ENCODE peak calls at places on chromosomes 16 and 17, in seven cellular contexts. U, O, F, B, J, R and T are unnamed samples.

GRCh38 chr16:14489460-14489859 is 140.6 kb downstream of the PARN start:
- DNase-seq in U (peak), O (no peak), F (peak), B (no peak), J (no peak), R (peak), T (no peak)

GRCh38 chr16:86968866-86969265 is 348.3 kb downstream of the C16orf95 start:
- DNase-seq in U (peak), O (no peak), F (no peak), B (no peak), J (no peak), R (no peak), T (no peak)

GRCh38 chr17:43676471-43676870 is 14.7 kb upstream of the MEOX1 start:
- DNase-seq in U (no peak), O (no peak), F (no peak), B (no peak), J (no peak), R (no peak), T (no peak)

GRCh38 chr17:78172284-78173024 is 4.1 kb downstream of the SYNGR2 start:
- DNase-seq in U (peak), O (no peak), F (no peak), B (peak), J (peak), R (no peak), T (no peak)

GRCh38 chr17:80277751-80278671 is 17.4 kb downstream of the RNF213 start:
- DNase-seq in U (no peak), O (no peak), F (no peak), B (no peak), J (peak), R (no peak), T (no peak)

GRCh38 chr17:70116919-70117318 is 41.9 kb downstream of the KCNJ16 start:
- DNase-seq in U (no peak), O (no peak), F (no peak), B (no peak), J (no peak), R (no peak), T (no peak)

GRCh38 chr17:2025622-2026309 is 632 bp upstream of the RTN4RL1 start:
- DNase-seq in U (peak), O (no peak), F (peak), B (peak), J (peak), R (peak), T (peak)

GRCh38 chr17:41966453-41967140 is at the start of gene CNP:
- DNase-seq in U (peak), O (peak), F (peak), B (peak), J (peak), R (peak), T (peak)

GRCh38 chr17:42287305-42288077 is 807 bp upstream of the STAT5A start:
- DNase-seq in U (peak), O (peak), F (no peak), B (peak), J (peak), R (peak), T (no peak)

GRCh38 chr17:78652913-78653312 is 75.7 kb upstream of the DNAH17 start:
- DNase-seq in U (no peak), O (no peak), F (no peak), B (no peak), J (no peak), R (no peak), T (no peak)

GRCh38 chr17:18257747-18258355 is 687 bp downstream of the FLII start:
- DNase-seq in U (peak), O (peak), F (peak), B (peak), J (peak), R (peak), T (no peak)

GRCh38 chr17:81164464-81165245 is 652 bp upstream of the PVALEF start:
- DNase-seq in U (no peak), O (no peak), F (no peak), B (no peak), J (peak), R (no peak), T (no peak)

GRCh38 chr16:57341441-57342303 is 16.9 kb upstream of the CCL22 start:
- DNase-seq in U (no peak), O (no peak), F (peak), B (no peak), J (no peak), R (no peak), T (no peak)

GRCh38 chr17:74868251-74868907 is 4.4 kb downstream of the FDXR start:
- DNase-seq in U (no peak), O (no peak), F (no peak), B (no peak), J (no peak), R (no peak), T (no peak)

GRCh38 chr16:51392651-51393187 is 241.6 kb upstream of the SALL1 start:
- DNase-seq in U (no peak), O (no peak), F (peak), B (peak), J (no peak), R (peak), T (peak)

GRCh38 chr16:30659507-30660423 is 1.5 kb downstream of the FBRS start:
- DNase-seq in U (peak), O (no peak), F (no peak), B (no peak), J (no peak), R (peak), T (no peak)

GRCh38 chr17:44763170-44763569 is 4.4 kb downstream of the ADAM11 start:
- DNase-seq in U (no peak), O (no peak), F (no peak), B (no peak), J (no peak), R (no peak), T (no peak)

GRCh38 chr16:61813339-61813738 is 222.9 kb downstream of the CDH8 start:
- DNase-seq in U (no peak), O (no peak), F (no peak), B (no peak), J (no peak), R (no peak), T (no peak)

GRCh38 chr16:1929105-1929504 is 10.9 kb upstream of the HS3ST6 start:
- DNase-seq in U (peak), O (no peak), F (no peak), B (no peak), J (no peak), R (peak), T (no peak)

GRCh38 chr16:1296688-1297412 is 12.6 kb upstream of the UBE2I start:
- DNase-seq in U (no peak), O (no peak), F (peak), B (no peak), J (no peak), R (no peak), T (no peak)

GRCh38 chr17:3980381-3980975 is 16.2 kb upstream of the ATP2A3 start:
- DNase-seq in U (no peak), O (no peak), F (no peak), B (no peak), J (peak), R (no peak), T (no peak)

GRCh38 chr16:84504420-84505248 is at the start of gene MEAK7:
- DNase-seq in U (peak), O (peak), F (peak), B (peak), J (peak), R (peak), T (peak)

GRCh38 chr17:57672205-57672632 is 72.9 kb downstream of the CCDC182 start:
- DNase-seq in U (no peak), O (peak), F (no peak), B (no peak), J (no peak), R (no peak), T (no peak)

DNA sequence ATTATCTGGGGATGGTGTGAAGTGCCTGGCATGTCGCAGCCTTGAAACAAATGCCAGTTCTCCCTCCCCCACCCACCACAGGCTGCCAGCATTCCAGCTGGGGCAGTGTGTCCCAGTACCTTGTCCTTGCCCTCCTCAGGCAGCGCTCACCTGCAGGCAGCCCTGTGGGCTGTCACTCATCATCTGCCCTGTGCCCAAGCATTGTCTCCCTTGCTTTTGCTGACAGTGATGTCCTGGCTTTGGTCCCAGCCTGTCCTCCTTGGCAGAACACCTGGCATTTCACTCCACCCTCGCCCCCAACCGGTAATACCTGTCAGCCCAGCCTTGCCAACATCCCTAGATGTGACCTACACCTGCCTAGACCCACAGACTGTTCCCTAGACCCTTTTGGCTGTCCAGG is 129.7 kb downstream of the MRM1 start:
- DNase-seq in U (no peak), O (no peak), F (no peak), B (no peak), J (no peak), R (no peak), T (no peak)
- TF ChIP-seq CTCF in U (no peak), O (no peak), F (no peak), B (no peak), J (no peak), R (no peak), T (no peak)

DNA sequence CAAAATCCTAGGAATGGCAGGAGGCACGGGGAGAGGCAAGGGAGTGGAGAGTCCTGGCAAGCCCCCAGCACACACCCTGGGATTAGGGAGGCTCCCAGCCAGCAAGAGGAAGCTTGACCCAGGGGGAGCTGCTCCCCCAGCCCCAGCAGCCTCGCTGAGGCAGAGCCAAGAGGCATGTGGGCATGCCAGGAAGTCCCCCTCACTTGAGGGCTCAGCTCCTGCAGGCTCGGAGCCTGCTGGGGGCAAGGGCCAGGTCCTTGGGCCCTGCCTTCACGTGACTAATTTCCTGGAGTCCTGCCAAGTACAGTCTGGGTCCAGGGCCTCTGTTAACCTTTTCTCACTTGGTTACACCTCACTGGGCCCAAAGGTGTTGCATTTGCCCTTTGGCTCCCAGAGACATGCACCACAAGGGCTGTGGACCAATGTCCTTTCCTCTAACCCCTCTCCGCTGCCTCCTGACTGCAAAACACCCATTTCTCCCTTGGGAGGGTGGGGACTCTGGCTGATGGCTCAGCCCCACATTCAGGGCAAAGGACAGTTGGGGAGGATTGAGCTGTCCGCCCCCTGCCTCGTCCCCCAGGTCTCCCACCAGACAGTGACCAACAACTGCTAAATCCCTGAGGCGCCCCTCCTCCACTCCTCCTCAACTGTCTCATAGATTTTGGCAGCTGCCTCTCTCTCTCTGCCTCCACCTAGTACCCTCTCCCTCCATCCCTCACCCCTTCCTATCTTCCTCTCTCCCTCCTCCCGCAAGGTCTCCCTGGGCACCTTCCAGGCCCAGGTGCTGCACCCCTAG is 4.4 kb upstream of the SLC47A2 start:
- DNase-seq in U (no peak), O (no peak), F (peak), B (no peak), J (no peak), R (no peak), T (no peak)
- TF ChIP-seq CTCF in U (no peak), O (no peak), F (no peak), B (no peak), J (no peak), R (no peak), T (no peak)

GRCh38 chr17:77145635-77146632 is 5.2 kb downstream of the SEC14L1 start:
- DNase-seq in U (peak), O (no peak), F (peak), B (peak), J (peak), R (peak), T (no peak)
- TF ChIP-seq CTCF in U (peak), O (no peak), F (no peak), B (peak), J (peak), R (peak), T (no peak)

DNA sequence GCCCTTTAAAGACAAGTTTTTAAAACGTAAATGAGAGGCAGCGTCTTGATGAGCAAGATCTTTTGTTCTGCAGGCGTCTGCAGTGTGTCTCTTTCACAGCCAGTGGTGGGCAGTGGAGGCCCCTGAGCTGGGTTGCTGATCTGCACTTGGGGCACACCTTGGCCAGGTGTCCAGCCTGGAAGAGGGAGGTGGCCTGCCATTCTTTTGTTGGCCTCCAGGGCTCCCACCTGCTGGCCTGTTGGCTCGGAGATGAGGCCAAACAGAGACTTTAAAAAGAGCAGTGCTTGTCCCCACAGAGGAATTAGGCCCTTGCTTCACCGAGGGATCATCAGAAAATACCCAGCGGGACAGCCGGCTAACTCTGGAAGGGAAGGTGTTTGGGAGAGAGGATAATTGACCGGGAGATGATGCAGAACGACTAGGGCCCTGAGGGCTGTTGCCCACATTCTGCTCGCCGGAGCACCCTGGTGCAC is 145.9 kb upstream of the PLCG2 start:
- DNase-seq in U (no peak), O (no peak), F (no peak), B (no peak), J (no peak), R (peak), T (no peak)
- TF ChIP-seq CTCF in U (no peak), O (peak), F (peak), B (no peak), J (no peak), R (peak), T (peak)

GRCh38 chr16:66752958-66753357 is 1.5 kb upstream of the DYNC1LI2 start:
- DNase-seq in U (no peak), O (no peak), F (no peak), B (no peak), J (no peak), R (no peak), T (no peak)
- TF ChIP-seq CTCF in U (no peak), O (no peak), F (no peak), B (no peak), J (no peak), R (no peak), T (no peak)

GRCh38 chr17:28008526-28008925 is 34.0 kb upstream of the NLK start:
- DNase-seq in U (peak), O (no peak), F (peak), B (no peak), J (no peak), R (peak), T (peak)
- TF ChIP-seq CTCF in U (no peak), O (no peak), F (no peak), B (no peak), J (no peak), R (no peak), T (no peak)

GRCh38 chr17:63621684-63622570 is at the start of gene MAP3K3:
- DNase-seq in U (peak), O (peak), F (peak), B (peak), J (peak), R (peak), T (peak)
- TF ChIP-seq CTCF in U (peak), O (no peak), F (peak), B (peak), J (peak), R (peak), T (no peak)

GRCh38 chr17:59632398-59632797 is 12.7 kb downstream of the CLTC start:
- DNase-seq in U (no peak), O (no peak), F (no peak), B (no peak), J (no peak), R (no peak), T (no peak)

GRCh38 chr17:59638553-59638952 is 18.9 kb downstream of the CLTC start:
- DNase-seq in U (no peak), O (no peak), F (no peak), B (no peak), J (no peak), R (no peak), T (no peak)

GRCh38 chr17:59633658-59634359 is 14.1 kb downstream of the CLTC start:
- DNase-seq in U (no peak), O (no peak), F (no peak), B (no peak), J (no peak), R (no peak), T (no peak)

GRCh38 chr17:59631221-59631720 is 11.6 kb downstream of the CLTC start:
- DNase-seq in U (no peak), O (no peak), F (no peak), B (no peak), J (no peak), R (no peak), T (no peak)

GRCh38 chr17:59634632-59635561 is 15.2 kb downstream of the CLTC start:
- DNase-seq in U (no peak), O (no peak), F (no peak), B (no peak), J (no peak), R (peak), T (no peak)
- TF ChIP-seq CTCF in U (no peak), O (no peak), F (no peak), B (no peak), J (no peak), R (no peak), T (no peak)

GRCh38 chr16:53510704-53511070 is 7.7 kb upstream of the AKTIP start:
- DNase-seq in U (no peak), O (no peak), F (no peak), B (no peak), J (no peak), R (no peak), T (no peak)
- TF ChIP-seq CTCF in U (no peak), O (no peak), F (no peak), B (no peak), J (no peak), R (no peak), T (peak)